ENCODE peak calls at places on chromosomes 16 and 17, in ten cellular contexts. A, T, U, Q, J, P, G, R, I and B are unnamed samples.

GRCh38 chr16:4613636-4614570 is 785 bp downstream of the UBALD1 start:
- DNase-seq in A (peak), T (peak), U (no peak), Q (peak), J (peak), P (peak), G (peak), R (peak), I (peak), B (peak)

GRCh38 chr17:38702900-38703741 is 2.0 kb upstream of the MLLT6 start:
- DNase-seq in A (no peak), T (no peak), U (no peak), Q (peak), J (peak), P (peak), G (peak), R (peak), I (peak), B (peak)

GRCh38 chr17:73592531-73592961 is 51.7 kb downstream of the SDK2 start:
- DNase-seq in A (no peak), T (no peak), U (no peak), Q (peak), J (no peak), P (no peak), G (no peak), R (no peak), I (no peak), B (no peak)

GRCh38 chr17:28717578-28718316 is at the start of gene RAB34:
- DNase-seq in A (peak), T (no peak), U (peak), Q (peak), J (peak), P (peak), G (peak), R (peak), I (peak), B (peak)

GRCh38 chr16:53502331-53503269 is at the start of gene AKTIP:
- DNase-seq in A (peak), T (no peak), U (peak), Q (peak), J (peak), P (peak), G (peak), R (peak), I (peak), B (peak)

GRCh38 chr16:4314532-4315184 is 1.2 kb upstream of the GLIS2 start:
- DNase-seq in A (peak), T (no peak), U (no peak), Q (no peak), J (peak), P (no peak), G (peak), R (peak), I (peak), B (no peak)

GRCh38 chr17:39191750-39192510 is 5.5 kb downstream of the CACNB1 start:
- DNase-seq in A (no peak), T (no peak), U (no peak), Q (no peak), J (no peak), P (no peak), G (no peak), R (no peak), I (no peak), B (no peak)

GRCh38 chr17:81200695-81201580 is 21.8 kb downstream of the CEP131 start:
- DNase-seq in A (peak), T (no peak), U (peak), Q (peak), J (no peak), P (peak), G (no peak), R (peak), I (peak), B (no peak)

GRCh38 chr17:78041401-78042179 is 83.1 kb downstream of the TNRC6C start:
- DNase-seq in A (peak), T (no peak), U (no peak), Q (no peak), J (no peak), P (no peak), G (no peak), R (no peak), I (no peak), B (no peak)

GRCh38 chr17:81342700-81343070 is 47.6 kb upstream of the SLC38A10 start:
- DNase-seq in A (no peak), T (no peak), U (no peak), Q (no peak), J (no peak), P (no peak), G (no peak), R (peak), I (no peak), B (no peak)

GRCh38 chr17:4839965-4840892 is 7.1 kb downstream of the MINK1 start:
- DNase-seq in A (peak), T (no peak), U (no peak), Q (no peak), J (no peak), P (no peak), G (no peak), R (no peak), I (peak), B (no peak)

GRCh38 chr17:78398390-78398789 is 19.9 kb downstream of the PGS1 start:
- DNase-seq in A (no peak), T (no peak), U (no peak), Q (no peak), J (no peak), P (no peak), G (no peak), R (no peak), I (no peak), B (no peak)

GRCh38 chr16:56589141-56590039 is at the start of gene MT3:
- DNase-seq in A (peak), T (peak), U (no peak), Q (peak), J (no peak), P (no peak), G (no peak), R (peak), I (peak), B (no peak)

GRCh38 chr17:75268931-75269330 is 2.1 kb downstream of the MIF4GD start:
- DNase-seq in A (no peak), T (no peak), U (no peak), Q (no peak), J (no peak), P (no peak), G (no peak), R (no peak), I (no peak), B (no peak)

GRCh38 chr17:2511138-2511461 is 588 bp downstream of the METTL16 start:
- DNase-seq in A (no peak), T (no peak), U (no peak), Q (no peak), J (no peak), P (no peak), G (no peak), R (no peak), I (no peak), B (no peak)

GRCh38 chr16:3949287-3949686 is 68.8 kb upstream of the CREBBP start:
- DNase-seq in A (no peak), T (no peak), U (no peak), Q (no peak), J (peak), P (no peak), G (peak), R (no peak), I (no peak), B (no peak)

GRCh38 chr16:24610421-24610765 is 71.0 kb downstream of the RBBP6 start:
- DNase-seq in A (no peak), T (no peak), U (peak), Q (peak), J (peak), P (peak), G (peak), R (peak), I (peak), B (no peak)

GRCh38 chr16:1991135-1991551 is 1.4 kb downstream of the SYNGR3 start:
- DNase-seq in A (no peak), T (no peak), U (no peak), Q (peak), J (no peak), P (peak), G (no peak), R (no peak), I (no peak), B (no peak)

GRCh38 chr17:9899280-9900018 is 5.6 kb downstream of the RCVRN start:
- DNase-seq in A (no peak), T (no peak), U (no peak), Q (no peak), J (no peak), P (no peak), G (no peak), R (peak), I (no peak), B (no peak)

GRCh38 chr16:56743840-56744239 is 13.9 kb downstream of the NUP93 start:
- DNase-seq in A (peak), T (no peak), U (no peak), Q (no peak), J (no peak), P (no peak), G (peak), R (no peak), I (peak), B (no peak)

GRCh38 chr17:419073-419735 is 66.6 kb upstream of the RPH3AL start:
- DNase-seq in A (no peak), T (no peak), U (no peak), Q (no peak), J (no peak), P (no peak), G (no peak), R (no peak), I (no peak), B (no peak)

GRCh38 chr16:78460428-78460827 is 361.0 kb downstream of the WWOX start:
- DNase-seq in A (no peak), T (no peak), U (no peak), Q (no peak), J (no peak), P (no peak), G (no peak), R (no peak), I (no peak), B (no peak)

GRCh38 chr16:477758-478157 is 49.8 kb upstream of the CAPN15 start:
- DNase-seq in A (no peak), T (no peak), U (no peak), Q (no peak), J (no peak), P (no peak), G (no peak), R (no peak), I (peak), B (no peak)

GRCh38 chr16:7400117-7400890 is 67.7 kb downstream of the RBFOX1 start:
- DNase-seq in A (no peak), T (no peak), U (no peak), Q (no peak), J (no peak), P (no peak), G (no peak), R (no peak), I (no peak), B (no peak)

GRCh38 chr17:82884923-82885322 is 45.1 kb upstream of the ZNF750 start:
- DNase-seq in A (no peak), T (no peak), U (no peak), Q (no peak), J (no peak), P (no peak), G (peak), R (no peak), I (no peak), B (no peak)

GRCh38 chr17:77045441-77046041 is 95.2 kb upstream of the SEC14L1 start:
- DNase-seq in A (no peak), T (no peak), U (no peak), Q (no peak), J (no peak), P (no peak), G (no peak), R (no peak), I (peak), B (no peak)

GRCh38 chr16:73692861-73693260 is 603.8 kb upstream of the PSMD7 start:
- DNase-seq in A (no peak), T (no peak), U (no peak), Q (no peak), J (no peak), P (no peak), G (no peak), R (no peak), I (no peak), B (no peak)

GRCh38 chr17:15966879-15967248 is 21.9 kb downstream of the ADORA2B start:
- DNase-seq in A (no peak), T (no peak), U (no peak), Q (peak), J (peak), P (no peak), G (peak), R (no peak), I (no peak), B (no peak)

GRCh38 chr17:57999496-58000017 is 7.5 kb downstream of the SRSF1 start:
- DNase-seq in A (peak), T (no peak), U (peak), Q (no peak), J (no peak), P (peak), G (no peak), R (no peak), I (peak), B (no peak)

GRCh38 chr16:16960785-16961184 is 510.0 kb downstream of the XYLT1 start:
- DNase-seq in A (no peak), T (no peak), U (no peak), Q (no peak), J (no peak), P (no peak), G (no peak), R (no peak), I (no peak), B (no peak)

GRCh38 chr17:22469941-22470340 is 777.6 kb downstream of the KCNJ18 start:
- DNase-seq in A (no peak), T (no peak), U (no peak), Q (no peak), J (no peak), P (no peak), G (no peak), R (no peak), I (no peak), B (no peak)

GRCh38 chr16:53714080-53715050 is 10.4 kb downstream of the FTO start:
- DNase-seq in A (no peak), T (no peak), U (no peak), Q (no peak), J (no peak), P (no peak), G (no peak), R (no peak), I (no peak), B (no peak)

GRCh38 chr17:63704259-63704576 is 4.3 kb upstream of the LIMD2 start:
- DNase-seq in A (no peak), T (no peak), U (no peak), Q (no peak), J (no peak), P (no peak), G (peak), R (no peak), I (no peak), B (no peak)

GRCh38 chr16:28292731-28293588 is 635 bp downstream of the SBK1 start:
- DNase-seq in A (no peak), T (no peak), U (peak), Q (peak), J (peak), P (no peak), G (peak), R (peak), I (no peak), B (peak)

GRCh38 chr17:8189041-8189710 is 804 bp downstream of the BORCS6 start:
- DNase-seq in A (no peak), T (no peak), U (no peak), Q (peak), J (peak), P (no peak), G (peak), R (peak), I (no peak), B (peak)